ENCODE peak calls at places on chromosomes 2 and 18, in eight cellular contexts. One of them, this sample, is unnamed.

GRCh38 chr2:239236043-239236807 is 164.6 kb downstream of the HDAC4 start:
- DNase-seq in psoas muscle: no peak
- DNase-seq in IMR-90: no peak
- DNase-seq in endothelial cell: no peak
- DNase-seq in AG10803: no peak
- DNase-seq in GM10248: no peak
- DNase-seq in esophagus squamous epithelium: no peak
- DNase-seq in CD8-positive, alpha-beta T cell: no peak
- DNase-seq in this sample: no peak

GRCh38 chr2:213089438-213089837 is 62.0 kb downstream of the IKZF2 start:
- DNase-seq in psoas muscle: no peak
- DNase-seq in IMR-90: peak; percentile 22
- DNase-seq in endothelial cell: no peak
- DNase-seq in AG10803: peak; percentile 66
- DNase-seq in GM10248: no peak
- DNase-seq in esophagus squamous epithelium: no peak
- DNase-seq in CD8-positive, alpha-beta T cell: no peak
- DNase-seq in this sample: no peak

GRCh38 chr2:64105676-64106461 is 38.4 kb downstream of the PELI1 start:
- DNase-seq in psoas muscle: no peak
- DNase-seq in IMR-90: no peak
- DNase-seq in endothelial cell: no peak
- DNase-seq in AG10803: no peak
- DNase-seq in GM10248: no peak
- DNase-seq in esophagus squamous epithelium: no peak
- DNase-seq in CD8-positive, alpha-beta T cell: no peak
- DNase-seq in this sample: no peak

GRCh38 chr2:181770145-181770544 is 89.8 kb upstream of the NEUROD1 start:
- DNase-seq in psoas muscle: no peak
- DNase-seq in IMR-90: no peak
- DNase-seq in endothelial cell: no peak
- DNase-seq in AG10803: peak; percentile 30
- DNase-seq in GM10248: no peak
- DNase-seq in esophagus squamous epithelium: no peak
- DNase-seq in CD8-positive, alpha-beta T cell: no peak
- DNase-seq in this sample: no peak

GRCh38 chr2:125169022-125169763 is 1144.1 kb downstream of the CNTNAP5 start:
- DNase-seq in psoas muscle: no peak
- DNase-seq in IMR-90: peak; percentile 16
- DNase-seq in endothelial cell: no peak
- DNase-seq in AG10803: no peak
- DNase-seq in GM10248: no peak
- DNase-seq in esophagus squamous epithelium: no peak
- DNase-seq in CD8-positive, alpha-beta T cell: no peak
- DNase-seq in this sample: no peak

GRCh38 chr2:235850289-235850688 is 317.9 kb downstream of the GBX2 start:
- DNase-seq in psoas muscle: no peak
- DNase-seq in IMR-90: no peak
- DNase-seq in endothelial cell: no peak
- DNase-seq in AG10803: no peak
- DNase-seq in GM10248: no peak
- DNase-seq in esophagus squamous epithelium: no peak
- DNase-seq in CD8-positive, alpha-beta T cell: no peak
- DNase-seq in this sample: no peak

GRCh38 chr2:37877457-37878315 is 47.4 kb upstream of the RMDN2 start:
- DNase-seq in psoas muscle: no peak
- DNase-seq in IMR-90: peak; percentile 68
- DNase-seq in endothelial cell: peak; percentile 49
- DNase-seq in AG10803: peak; percentile 71
- DNase-seq in GM10248: peak; percentile 50
- DNase-seq in esophagus squamous epithelium: no peak
- DNase-seq in CD8-positive, alpha-beta T cell: no peak
- DNase-seq in this sample: no peak

GRCh38 chr2:140465301-140465700 is 1665.5 kb downstream of the LRP1B start:
- DNase-seq in psoas muscle: no peak
- DNase-seq in IMR-90: no peak
- DNase-seq in endothelial cell: no peak
- DNase-seq in AG10803: no peak
- DNase-seq in GM10248: no peak
- DNase-seq in esophagus squamous epithelium: no peak
- DNase-seq in CD8-positive, alpha-beta T cell: no peak
- DNase-seq in this sample: no peak

GRCh38 chr2:5057895-5058294 is 634.3 kb upstream of the SOX11 start:
- DNase-seq in psoas muscle: no peak
- DNase-seq in IMR-90: no peak
- DNase-seq in endothelial cell: no peak
- DNase-seq in AG10803: no peak
- DNase-seq in GM10248: no peak
- DNase-seq in esophagus squamous epithelium: no peak
- DNase-seq in CD8-positive, alpha-beta T cell: no peak
- DNase-seq in this sample: no peak

GRCh38 chr2:150610670-150611279 is 123.3 kb upstream of the RND3 start:
- DNase-seq in psoas muscle: no peak
- DNase-seq in IMR-90: peak; percentile 69
- DNase-seq in endothelial cell: peak; percentile 35
- DNase-seq in AG10803: peak; percentile 66
- DNase-seq in GM10248: peak; percentile 11
- DNase-seq in esophagus squamous epithelium: no peak
- DNase-seq in CD8-positive, alpha-beta T cell: no peak
- DNase-seq in this sample: no peak

GRCh38 chr18:79070486-79070885 is 1.3 kb downstream of the ATP9B start:
- DNase-seq in psoas muscle: no peak
- DNase-seq in IMR-90: no peak
- DNase-seq in endothelial cell: no peak
- DNase-seq in AG10803: no peak
- DNase-seq in GM10248: no peak
- DNase-seq in esophagus squamous epithelium: no peak
- DNase-seq in CD8-positive, alpha-beta T cell: no peak
- DNase-seq in this sample: no peak

GRCh38 chr2:122366427-122366826 is 611.0 kb downstream of the TSN start:
- DNase-seq in psoas muscle: no peak
- DNase-seq in IMR-90: no peak
- DNase-seq in endothelial cell: no peak
- DNase-seq in AG10803: no peak
- DNase-seq in GM10248: no peak
- DNase-seq in esophagus squamous epithelium: no peak
- DNase-seq in CD8-positive, alpha-beta T cell: no peak
- DNase-seq in this sample: no peak

GRCh38 chr2:110818767-110819481 is 86.6 kb downstream of the ACOXL start:
- DNase-seq in psoas muscle: no peak
- DNase-seq in IMR-90: no peak
- DNase-seq in endothelial cell: no peak
- DNase-seq in AG10803: no peak
- DNase-seq in GM10248: no peak
- DNase-seq in esophagus squamous epithelium: no peak
- DNase-seq in CD8-positive, alpha-beta T cell: no peak
- DNase-seq in this sample: no peak
- TF ChIP-seq CTCF in psoas muscle: no peak
- TF ChIP-seq CTCF in IMR-90: no peak
- TF ChIP-seq CTCF in endothelial cell: no peak
- TF ChIP-seq CTCF in AG10803: no peak
- TF ChIP-seq CTCF in GM10248: no peak
- TF ChIP-seq CTCF in esophagus squamous epithelium: no peak
- TF ChIP-seq CTCF in CD8-positive, alpha-beta T cell: no peak
- TF ChIP-seq CTCF in this sample: no peak

DNA sequence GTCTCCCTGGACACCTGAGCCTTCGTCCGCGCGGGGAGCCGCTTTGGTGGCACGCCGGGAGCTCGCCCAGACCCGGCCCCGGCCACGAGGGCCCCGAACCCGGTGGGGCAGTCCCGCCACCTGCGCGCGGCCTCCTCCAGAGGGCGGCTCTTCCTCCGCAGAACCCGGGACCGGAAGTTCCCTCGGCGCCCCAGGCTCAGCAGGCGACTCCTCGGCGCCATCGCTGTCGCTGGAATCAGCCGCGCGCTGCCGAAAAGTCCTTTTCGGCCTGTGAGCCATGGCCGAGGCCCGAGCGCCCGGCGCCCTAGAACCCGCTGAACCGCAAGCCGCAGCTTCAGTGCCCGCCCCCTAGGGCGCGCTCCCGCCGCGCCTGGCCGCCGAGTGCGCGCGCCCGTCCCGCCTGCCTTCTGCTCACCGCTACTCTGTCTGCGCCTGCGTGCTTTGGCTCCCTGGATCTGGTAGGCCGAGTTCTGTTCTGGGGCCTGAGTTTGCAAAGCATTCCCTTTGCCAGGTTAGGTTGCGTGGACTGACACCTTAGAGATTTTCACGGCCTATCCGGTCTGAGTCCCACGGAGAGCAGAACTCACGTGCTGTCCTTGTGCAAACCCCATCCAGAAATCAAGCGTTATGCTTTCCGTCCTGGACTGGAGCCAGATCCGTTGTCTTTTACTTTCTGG is at the start of gene GCFC2:
- DNase-seq in psoas muscle: peak; percentile 94
- DNase-seq in IMR-90: peak; percentile 84
- DNase-seq in endothelial cell: peak; percentile 87
- DNase-seq in AG10803: peak; percentile 86
- DNase-seq in GM10248: peak; percentile 92
- DNase-seq in esophagus squamous epithelium: peak; percentile 26
- DNase-seq in CD8-positive, alpha-beta T cell: peak; percentile 59
- DNase-seq in this sample: peak; percentile 83
- TF ChIP-seq CTCF in psoas muscle: peak; percentile 33
- TF ChIP-seq CTCF in IMR-90: peak; percentile 39
- TF ChIP-seq CTCF in endothelial cell: peak; percentile 37
- TF ChIP-seq CTCF in AG10803: peak; percentile 33
- TF ChIP-seq CTCF in GM10248: peak; percentile 49
- TF ChIP-seq CTCF in esophagus squamous epithelium: peak; percentile 44
- TF ChIP-seq CTCF in CD8-positive, alpha-beta T cell: peak; percentile 27
- TF ChIP-seq CTCF in this sample: peak; percentile 33

GRCh38 chr2:35973737-35974132 is 381.8 kb upstream of the CRIM1 start:
- DNase-seq in psoas muscle: no peak
- DNase-seq in IMR-90: no peak
- DNase-seq in endothelial cell: peak; percentile 36
- DNase-seq in AG10803: no peak
- DNase-seq in GM10248: no peak
- DNase-seq in esophagus squamous epithelium: no peak
- DNase-seq in CD8-positive, alpha-beta T cell: no peak
- DNase-seq in this sample: no peak

GRCh38 chr2:35976611-35977010 is 379.0 kb upstream of the CRIM1 start:
- DNase-seq in psoas muscle: no peak
- DNase-seq in IMR-90: no peak
- DNase-seq in endothelial cell: no peak
- DNase-seq in AG10803: no peak
- DNase-seq in GM10248: no peak
- DNase-seq in esophagus squamous epithelium: no peak
- DNase-seq in CD8-positive, alpha-beta T cell: no peak
- DNase-seq in this sample: no peak

GRCh38 chr2:35978218-35978617 is 377.4 kb upstream of the CRIM1 start:
- DNase-seq in psoas muscle: no peak
- DNase-seq in IMR-90: no peak
- DNase-seq in endothelial cell: no peak
- DNase-seq in AG10803: no peak
- DNase-seq in GM10248: peak; percentile 18
- DNase-seq in esophagus squamous epithelium: no peak
- DNase-seq in CD8-positive, alpha-beta T cell: no peak
- DNase-seq in this sample: no peak

DNA sequence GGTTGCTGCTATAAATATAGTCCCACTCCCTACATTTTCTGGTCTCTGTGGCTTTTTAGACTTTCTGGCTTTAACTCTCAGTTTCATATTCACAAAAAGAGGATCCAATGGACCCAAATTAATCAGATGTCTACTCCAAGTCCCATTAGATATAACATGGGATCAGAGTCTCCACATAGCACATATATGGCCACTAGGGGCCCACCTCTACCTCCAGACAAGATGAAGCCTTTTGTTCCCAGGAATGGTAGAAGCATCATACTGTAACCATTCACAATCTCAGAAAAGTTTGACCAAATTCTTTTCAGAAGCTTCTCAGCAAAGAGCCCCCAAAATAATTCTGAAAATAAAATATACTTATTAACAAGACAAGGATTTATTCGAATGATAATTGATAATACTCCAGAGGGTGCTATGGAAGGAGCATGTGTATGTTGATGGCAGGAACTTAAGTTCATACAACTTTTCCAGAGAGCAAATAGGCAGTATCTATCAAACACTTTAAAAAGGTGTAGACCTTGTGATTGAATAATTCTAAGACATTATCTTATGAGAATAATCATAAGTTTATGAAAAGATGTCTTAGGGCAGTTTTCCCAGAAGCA is 382.3 kb upstream of the CRIM1 start:
- DNase-seq in psoas muscle: no peak
- DNase-seq in IMR-90: peak; percentile 42
- DNase-seq in endothelial cell: peak; percentile 23
- DNase-seq in AG10803: peak; percentile 50
- DNase-seq in GM10248: no peak
- DNase-seq in esophagus squamous epithelium: no peak
- DNase-seq in CD8-positive, alpha-beta T cell: no peak
- DNase-seq in this sample: no peak
- TF ChIP-seq CTCF in psoas muscle: peak; percentile 34
- TF ChIP-seq CTCF in IMR-90: peak; percentile 60
- TF ChIP-seq CTCF in endothelial cell: peak; percentile 69
- TF ChIP-seq CTCF in AG10803: peak; percentile 73
- TF ChIP-seq CTCF in GM10248: peak; percentile 66
- TF ChIP-seq CTCF in esophagus squamous epithelium: peak; percentile 59
- TF ChIP-seq CTCF in CD8-positive, alpha-beta T cell: peak; percentile 30
- TF ChIP-seq CTCF in this sample: peak; percentile 61

GRCh38 chr2:134778372-134778771 is 59.6 kb upstream of the TMEM163 start:
- DNase-seq in psoas muscle: no peak
- DNase-seq in IMR-90: no peak
- DNase-seq in endothelial cell: no peak
- DNase-seq in AG10803: no peak
- DNase-seq in GM10248: no peak
- DNase-seq in esophagus squamous epithelium: no peak
- DNase-seq in CD8-positive, alpha-beta T cell: no peak
- DNase-seq in this sample: no peak
- TF ChIP-seq CTCF in psoas muscle: no peak
- TF ChIP-seq CTCF in IMR-90: no peak
- TF ChIP-seq CTCF in endothelial cell: peak; percentile 22
- TF ChIP-seq CTCF in AG10803: no peak
- TF ChIP-seq CTCF in GM10248: peak; percentile 21
- TF ChIP-seq CTCF in esophagus squamous epithelium: peak; percentile 15
- TF ChIP-seq CTCF in CD8-positive, alpha-beta T cell: no peak
- TF ChIP-seq CTCF in this sample: no peak

GRCh38 chr2:31469648-31470047 is 55.1 kb upstream of the XDH start:
- DNase-seq in psoas muscle: no peak
- DNase-seq in IMR-90: no peak
- DNase-seq in endothelial cell: no peak
- DNase-seq in AG10803: no peak
- DNase-seq in GM10248: no peak
- DNase-seq in esophagus squamous epithelium: no peak
- DNase-seq in CD8-positive, alpha-beta T cell: no peak
- DNase-seq in this sample: no peak
- TF ChIP-seq CTCF in psoas muscle: no peak
- TF ChIP-seq CTCF in IMR-90: no peak
- TF ChIP-seq CTCF in endothelial cell: no peak
- TF ChIP-seq CTCF in AG10803: no peak
- TF ChIP-seq CTCF in GM10248: no peak
- TF ChIP-seq CTCF in esophagus squamous epithelium: no peak
- TF ChIP-seq CTCF in CD8-positive, alpha-beta T cell: no peak
- TF ChIP-seq CTCF in this sample: no peak

This sample was measured in natural killer cell.